ENCODE peak calls at places on chromosomes 6 and 20, in four cellular contexts. Q, J, T and O are unnamed samples.
A peak's percentile ranks its signal among the peaks of the same experiment; 100 is the strongest.

GRCh38 chr20:13765299-13765698 is 19.4 kb downstream of the ESF1 start:
- DNase-seq in Q (no peak), J (peak; percentile 13), T (no peak), O (no peak)

GRCh38 chr20:60266184-60266823 is 308.1 kb downstream of the CDH26 start:
- DNase-seq in Q (no peak), J (no peak), T (no peak), O (no peak)

GRCh38 chr20:21968486-21968885 is 263.0 kb downstream of the PAX1 start:
- DNase-seq in Q (no peak), J (no peak), T (peak; percentile 22), O (no peak)

GRCh38 chr6:37696841-37697735 is 595 bp downstream of the MDGA1 start:
- DNase-seq in Q (peak; percentile 64), J (no peak), T (no peak), O (no peak)

GRCh38 chr6:21634582-21634981 is 41.0 kb downstream of the SOX4 start:
- DNase-seq in Q (no peak), J (peak; percentile 96), T (no peak), O (no peak)

GRCh38 chr20:50624351-50625016 is 66.9 kb downstream of the RIPOR3 start:
- DNase-seq in Q (no peak), J (no peak), T (no peak), O (no peak)

GRCh38 chr6:156028310-156029131 is 572.9 kb upstream of the NOX3 start:
- DNase-seq in Q (no peak), J (no peak), T (no peak), O (no peak)

GRCh38 chr6:63444768-63445167 is 125.0 kb upstream of the LGSN start:
- DNase-seq in Q (no peak), J (no peak), T (no peak), O (no peak)

GRCh38 chr6:37303891-37304503 is 46.1 kb upstream of the TMEM217 start:
- DNase-seq in Q (no peak), J (peak; percentile 60), T (no peak), O (no peak)

GRCh38 chr6:37538107-37538506 is 38.4 kb upstream of the CCDC167 start:
- DNase-seq in Q (peak; percentile 71), J (no peak), T (peak; percentile 70), O (peak; percentile 65)

GRCh38 chr6:4788953-4789584 is 12.9 kb downstream of the CDYL start:
- DNase-seq in Q (peak; percentile 57), J (no peak), T (peak; percentile 48), O (peak; percentile 55)

GRCh38 chr20:63850689-63851547 is 10.4 kb upstream of the ABHD16B start:
- DNase-seq in Q (no peak), J (no peak), T (no peak), O (no peak)

GRCh38 chr20:61256365-61256764 is 4.3 kb downstream of the CDH4 start:
- DNase-seq in Q (no peak), J (no peak), T (no peak), O (no peak)

DNA sequence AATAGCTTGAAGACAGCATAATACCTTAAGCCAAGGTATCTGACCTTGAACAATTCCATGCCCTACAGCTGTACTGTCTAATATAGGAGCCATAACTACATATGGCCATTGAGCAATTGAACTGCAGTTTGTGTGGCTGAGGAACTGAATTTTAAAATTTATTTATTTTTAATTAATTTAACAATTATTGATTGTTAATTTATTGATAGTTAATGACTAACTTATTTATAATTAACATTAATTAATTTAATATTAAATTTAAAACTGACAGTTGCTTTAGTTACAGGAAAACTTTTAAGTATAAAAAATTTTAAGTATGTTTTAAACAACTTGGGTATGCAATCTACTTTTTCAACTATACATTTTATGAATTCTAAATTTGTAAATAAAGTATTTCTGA is 12.3 kb upstream of the MYB start:
- DNase-seq in Q (no peak), J (no peak), T (no peak), O (no peak)
- H3K56ac ChIP-seq in Q (no peak overlapping the region), J (no peak overlapping the region), T (no peak overlapping the region), O (no peak overlapping the region)

GRCh38 chr6:124655856-124656255 is 306.4 kb upstream of the RNF217 start:
- DNase-seq in Q (no peak), J (no peak), T (no peak), O (no peak)
- H3K56ac ChIP-seq in Q (no peak overlapping the region), J (no peak overlapping the region), T (no peak overlapping the region), O (no peak overlapping the region)

DNA sequence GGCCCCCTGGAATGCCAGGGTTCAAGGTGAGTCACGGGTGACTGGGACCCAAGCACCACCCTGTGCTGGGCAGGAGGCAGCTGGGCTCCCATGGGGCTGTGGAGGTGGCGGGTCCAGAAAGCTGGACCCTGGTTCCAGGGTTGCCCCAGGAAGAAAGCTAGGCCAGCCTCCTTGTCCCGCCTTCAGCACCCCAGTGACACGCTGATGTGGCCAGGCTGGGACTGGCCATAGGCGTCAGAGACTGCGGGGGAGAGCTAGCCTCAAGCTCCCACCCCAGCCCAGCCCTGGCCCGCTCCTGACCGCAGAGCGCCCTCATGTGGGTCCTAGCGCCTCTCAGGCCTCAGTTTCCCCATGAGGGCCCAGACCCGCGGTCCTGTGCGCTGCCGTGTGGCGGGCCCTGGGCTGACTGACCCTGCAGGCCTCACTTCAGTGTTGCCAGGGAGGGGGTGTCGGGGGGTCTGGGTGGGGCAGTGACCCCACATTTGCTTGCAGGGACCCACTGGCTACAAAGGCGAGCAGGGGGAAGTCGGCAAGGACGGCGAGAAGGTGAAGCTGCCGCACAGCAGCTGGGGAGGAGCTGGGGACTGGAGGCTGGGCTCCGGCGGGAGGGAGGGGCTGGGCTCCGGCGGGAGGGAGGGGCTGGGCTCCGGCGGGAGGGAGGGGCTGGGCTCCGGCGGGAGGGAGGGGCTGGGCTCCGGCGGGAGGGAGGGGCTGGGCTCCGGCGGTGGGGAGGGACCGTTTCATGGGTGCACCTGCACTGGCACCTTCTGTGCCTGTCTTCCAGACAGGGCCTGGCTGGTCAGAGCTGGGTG is 7.8 kb downstream of the COL9A3 start:
- DNase-seq in Q (peak; percentile 54), J (no peak), T (peak; percentile 73), O (peak; percentile 75)
- H3K56ac ChIP-seq in Q (no peak overlapping the region), J (no peak overlapping the region), T (peak overlapping the region; percentile 3), O (no peak overlapping the region)

GRCh38 chr6:107757910-107758309 is 66.2 kb downstream of the SCML4 start:
- DNase-seq in Q (no peak), J (no peak), T (no peak), O (no peak)
- H3K56ac ChIP-seq in Q (no peak overlapping the region), J (no peak overlapping the region), T (no peak overlapping the region), O (no peak overlapping the region)

DNA sequence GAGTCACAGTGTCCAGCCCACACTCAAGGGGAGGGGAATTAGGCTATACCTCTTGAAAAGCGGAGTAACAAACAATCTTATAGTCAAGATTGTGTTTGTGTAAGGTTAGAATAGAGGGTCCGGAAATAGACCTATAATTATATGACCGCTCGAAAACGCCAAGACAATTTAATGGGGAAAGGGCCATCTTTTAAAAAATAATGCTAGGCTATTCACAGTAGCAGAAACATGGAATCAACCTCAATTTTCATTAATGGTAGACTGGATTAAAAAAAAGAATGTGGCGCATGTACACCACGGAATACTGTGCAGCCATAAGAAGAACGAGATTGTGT is 30.0 kb downstream of the TOP1 start:
- DNase-seq in Q (no peak), J (no peak), T (no peak), O (no peak)
- H3K56ac ChIP-seq in Q (no peak overlapping the region), J (no peak overlapping the region), T (no peak overlapping the region), O (no peak overlapping the region)

DNA sequence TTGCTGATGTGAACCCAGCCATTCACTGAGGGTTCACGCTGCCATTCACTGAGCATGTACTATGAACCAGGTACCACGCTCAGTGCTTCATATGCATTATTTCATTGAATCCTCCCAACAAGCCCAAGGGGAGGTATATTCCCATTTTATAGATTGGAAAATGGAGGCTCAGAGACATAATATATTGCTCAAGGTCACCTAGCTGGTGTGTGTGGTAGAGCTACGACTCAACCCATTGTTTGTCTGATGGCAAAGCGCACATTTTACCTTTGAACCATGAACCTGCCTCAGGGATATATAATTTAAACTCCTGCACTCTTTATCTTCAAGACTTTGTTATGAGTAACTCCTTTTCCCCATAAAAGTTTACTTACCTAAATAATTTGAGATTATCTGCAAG is 28.3 kb downstream of the FERMT1 start:
- DNase-seq in Q (no peak), J (no peak), T (no peak), O (no peak)
- H3K56ac ChIP-seq in Q (no peak overlapping the region), J (no peak overlapping the region), T (no peak overlapping the region), O (no peak overlapping the region)

DNA sequence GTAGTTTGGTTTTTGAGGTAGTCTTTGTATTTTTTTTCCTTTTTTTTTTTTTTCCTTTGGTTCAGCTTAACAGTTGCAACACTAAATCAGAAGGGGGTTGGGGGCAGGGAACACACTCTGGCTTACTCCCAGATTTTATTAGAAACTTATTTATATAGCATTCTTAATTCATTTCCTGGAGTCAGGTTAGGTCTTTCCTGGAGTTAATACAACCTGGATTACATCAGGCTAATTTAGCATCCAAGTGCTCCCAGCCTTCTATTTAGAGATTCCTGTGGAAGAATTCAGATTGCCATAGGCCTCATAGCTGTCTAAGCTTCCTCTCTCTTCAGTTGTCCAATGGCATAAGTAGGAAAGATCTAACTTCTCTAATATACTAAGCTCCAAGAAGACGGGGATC is 35.8 kb upstream of the PKHD1 start:
- DNase-seq in Q (no peak), J (no peak), T (no peak), O (no peak)
- H3K56ac ChIP-seq in Q (no peak overlapping the region), J (no peak overlapping the region), T (no peak overlapping the region), O (no peak overlapping the region)